ENCODE peak calls at places on chromosomes 5 and 9, in ten cellular contexts. One of them, this sample, is unnamed.

GRCh38 chr5:81549123-81549522 is 155.2 kb upstream of the ACOT12 start:
- DNase-seq in stimulated activated CD8-positive, alpha-beta memory T cell treated with anti-CD3 and anti-CD28 coated beads, Interleukin-7, amount 100 ng/mL, for 24 hours: no peak
- DNase-seq in activated gamma-delta T cell treated with Interleukin-2 at 50 U/mL for 16 hours: no peak
- DNase-seq in activated T-helper 9 cell treated with anti-CD3 and anti-CD28 coated beads, Interleukin-2, amount 50 U/mL, for 16 hours: no peak
- DNase-seq in T-cell: no peak
- DNase-seq in right lobe of liver: no peak
- DNase-seq in H4: no peak
- DNase-seq in activated CD4-positive, alpha-beta T cell treated with anti-CD3 and anti-CD28 coated beads, Interleukin-2, amount 10 ng/mL, durations not matched to agents 7 days and 5 days: no peak
- DNase-seq in EL: no peak
- DNase-seq in stimulated activated CD4-positive, alpha-beta T cell treated with anti-CD3 and anti-CD28 coated beads, Interleukin-4, amount 100 ng/mL, for 1 hour: no peak
- DNase-seq in this sample: no peak

GRCh38 chr9:86794356-86795046 is 152.8 kb downstream of the GAS1 start:
- DNase-seq in H4: no peak
- DNase-seq in stimulated activated CD8-positive, alpha-beta memory T cell treated with anti-CD3 and anti-CD28 coated beads, Interleukin-7, amount 100 ng/mL, for 24 hours: no peak
- DNase-seq in stimulated activated CD4-positive, alpha-beta T cell treated with anti-CD3 and anti-CD28 coated beads, Interleukin-4, amount 100 ng/mL, for 1 hour: no peak
- DNase-seq in activated gamma-delta T cell treated with Interleukin-2 at 50 U/mL for 16 hours: no peak
- DNase-seq in activated T-helper 9 cell treated with anti-CD3 and anti-CD28 coated beads, Interleukin-2, amount 50 U/mL, for 16 hours: no peak
- DNase-seq in T-cell: no peak
- DNase-seq in right lobe of liver: no peak
- DNase-seq in EL: peak
- DNase-seq in activated CD4-positive, alpha-beta T cell treated with anti-CD3 and anti-CD28 coated beads, Interleukin-2, amount 10 ng/mL, durations not matched to agents 7 days and 5 days: no peak
- DNase-seq in this sample: no peak

GRCh38 chr5:74310386-74310785 is 330.1 kb downstream of the ENC1 start:
- DNase-seq in activated gamma-delta T cell treated with Interleukin-2 at 50 U/mL for 16 hours: no peak
- DNase-seq in activated T-helper 9 cell treated with anti-CD3 and anti-CD28 coated beads, Interleukin-2, amount 50 U/mL, for 16 hours: no peak
- DNase-seq in right lobe of liver: no peak
- DNase-seq in T-cell: no peak
- DNase-seq in EL: peak
- DNase-seq in stimulated activated CD8-positive, alpha-beta memory T cell treated with anti-CD3 and anti-CD28 coated beads, Interleukin-7, amount 100 ng/mL, for 24 hours: no peak
- DNase-seq in H4: no peak
- DNase-seq in stimulated activated CD4-positive, alpha-beta T cell treated with anti-CD3 and anti-CD28 coated beads, Interleukin-4, amount 100 ng/mL, for 1 hour: no peak
- DNase-seq in activated CD4-positive, alpha-beta T cell treated with anti-CD3 and anti-CD28 coated beads, Interleukin-2, amount 10 ng/mL, durations not matched to agents 7 days and 5 days: no peak
- DNase-seq in this sample: no peak

GRCh38 chr9:89515416-89515815 is 17.5 kb upstream of the SEMA4D start:
- DNase-seq in stimulated activated CD4-positive, alpha-beta T cell treated with anti-CD3 and anti-CD28 coated beads, Interleukin-4, amount 100 ng/mL, for 1 hour: no peak
- DNase-seq in T-cell: no peak
- DNase-seq in right lobe of liver: no peak
- DNase-seq in H4: no peak
- DNase-seq in activated T-helper 9 cell treated with anti-CD3 and anti-CD28 coated beads, Interleukin-2, amount 50 U/mL, for 16 hours: no peak
- DNase-seq in activated CD4-positive, alpha-beta T cell treated with anti-CD3 and anti-CD28 coated beads, Interleukin-2, amount 10 ng/mL, durations not matched to agents 7 days and 5 days: no peak
- DNase-seq in stimulated activated CD8-positive, alpha-beta memory T cell treated with anti-CD3 and anti-CD28 coated beads, Interleukin-7, amount 100 ng/mL, for 24 hours: no peak
- DNase-seq in activated gamma-delta T cell treated with Interleukin-2 at 50 U/mL for 16 hours: no peak
- DNase-seq in EL: no peak
- DNase-seq in this sample: no peak

GRCh38 chr9:96219615-96220257 is 82.2 kb downstream of the HSD17B3 start:
- DNase-seq in activated CD4-positive, alpha-beta T cell treated with anti-CD3 and anti-CD28 coated beads, Interleukin-2, amount 10 ng/mL, durations not matched to agents 7 days and 5 days: peak
- DNase-seq in stimulated activated CD8-positive, alpha-beta memory T cell treated with anti-CD3 and anti-CD28 coated beads, Interleukin-7, amount 100 ng/mL, for 24 hours: peak
- DNase-seq in right lobe of liver: peak
- DNase-seq in activated T-helper 9 cell treated with anti-CD3 and anti-CD28 coated beads, Interleukin-2, amount 50 U/mL, for 16 hours: peak
- DNase-seq in stimulated activated CD4-positive, alpha-beta T cell treated with anti-CD3 and anti-CD28 coated beads, Interleukin-4, amount 100 ng/mL, for 1 hour: peak
- DNase-seq in EL: no peak
- DNase-seq in H4: no peak
- DNase-seq in activated gamma-delta T cell treated with Interleukin-2 at 50 U/mL for 16 hours: peak
- DNase-seq in T-cell: peak
- DNase-seq in this sample: peak

GRCh38 chr9:123453058-123453667 is 97.2 kb downstream of the CRB2 start:
- DNase-seq in activated gamma-delta T cell treated with Interleukin-2 at 50 U/mL for 16 hours: no peak
- DNase-seq in right lobe of liver: no peak
- DNase-seq in stimulated activated CD4-positive, alpha-beta T cell treated with anti-CD3 and anti-CD28 coated beads, Interleukin-4, amount 100 ng/mL, for 1 hour: no peak
- DNase-seq in stimulated activated CD8-positive, alpha-beta memory T cell treated with anti-CD3 and anti-CD28 coated beads, Interleukin-7, amount 100 ng/mL, for 24 hours: no peak
- DNase-seq in activated CD4-positive, alpha-beta T cell treated with anti-CD3 and anti-CD28 coated beads, Interleukin-2, amount 10 ng/mL, durations not matched to agents 7 days and 5 days: no peak
- DNase-seq in T-cell: no peak
- DNase-seq in EL: no peak
- DNase-seq in H4: no peak
- DNase-seq in activated T-helper 9 cell treated with anti-CD3 and anti-CD28 coated beads, Interleukin-2, amount 50 U/mL, for 16 hours: no peak
- DNase-seq in this sample: no peak

GRCh38 chr9:124450241-124450924 is at the start of gene ADGRD2:
- DNase-seq in stimulated activated CD4-positive, alpha-beta T cell treated with anti-CD3 and anti-CD28 coated beads, Interleukin-4, amount 100 ng/mL, for 1 hour: no peak
- DNase-seq in right lobe of liver: peak
- DNase-seq in stimulated activated CD8-positive, alpha-beta memory T cell treated with anti-CD3 and anti-CD28 coated beads, Interleukin-7, amount 100 ng/mL, for 24 hours: no peak
- DNase-seq in activated T-helper 9 cell treated with anti-CD3 and anti-CD28 coated beads, Interleukin-2, amount 50 U/mL, for 16 hours: no peak
- DNase-seq in EL: peak
- DNase-seq in T-cell: no peak
- DNase-seq in activated CD4-positive, alpha-beta T cell treated with anti-CD3 and anti-CD28 coated beads, Interleukin-2, amount 10 ng/mL, durations not matched to agents 7 days and 5 days: no peak
- DNase-seq in activated gamma-delta T cell treated with Interleukin-2 at 50 U/mL for 16 hours: no peak
- DNase-seq in H4: no peak
- DNase-seq in this sample: no peak

GRCh38 chr5:78077369-78078068 is 217.0 kb downstream of the AP3B1 start:
- DNase-seq in activated gamma-delta T cell treated with Interleukin-2 at 50 U/mL for 16 hours: no peak
- DNase-seq in activated CD4-positive, alpha-beta T cell treated with anti-CD3 and anti-CD28 coated beads, Interleukin-2, amount 10 ng/mL, durations not matched to agents 7 days and 5 days: no peak
- DNase-seq in right lobe of liver: no peak
- DNase-seq in H4: no peak
- DNase-seq in activated T-helper 9 cell treated with anti-CD3 and anti-CD28 coated beads, Interleukin-2, amount 50 U/mL, for 16 hours: no peak
- DNase-seq in T-cell: no peak
- DNase-seq in stimulated activated CD8-positive, alpha-beta memory T cell treated with anti-CD3 and anti-CD28 coated beads, Interleukin-7, amount 100 ng/mL, for 24 hours: no peak
- DNase-seq in stimulated activated CD4-positive, alpha-beta T cell treated with anti-CD3 and anti-CD28 coated beads, Interleukin-4, amount 100 ng/mL, for 1 hour: no peak
- DNase-seq in EL: no peak
- DNase-seq in this sample: no peak

GRCh38 chr5:80592105-80592504 is 22.0 kb upstream of the ANKRD34B start:
- DNase-seq in stimulated activated CD4-positive, alpha-beta T cell treated with anti-CD3 and anti-CD28 coated beads, Interleukin-4, amount 100 ng/mL, for 1 hour: no peak
- DNase-seq in right lobe of liver: no peak
- DNase-seq in activated T-helper 9 cell treated with anti-CD3 and anti-CD28 coated beads, Interleukin-2, amount 50 U/mL, for 16 hours: no peak
- DNase-seq in activated gamma-delta T cell treated with Interleukin-2 at 50 U/mL for 16 hours: no peak
- DNase-seq in EL: no peak
- DNase-seq in H4: no peak
- DNase-seq in activated CD4-positive, alpha-beta T cell treated with anti-CD3 and anti-CD28 coated beads, Interleukin-2, amount 10 ng/mL, durations not matched to agents 7 days and 5 days: no peak
- DNase-seq in stimulated activated CD8-positive, alpha-beta memory T cell treated with anti-CD3 and anti-CD28 coated beads, Interleukin-7, amount 100 ng/mL, for 24 hours: no peak
- DNase-seq in T-cell: no peak
- DNase-seq in this sample: no peak

GRCh38 chr5:27612161-27612560 is 573.8 kb upstream of the CDH9 start:
- DNase-seq in activated gamma-delta T cell treated with Interleukin-2 at 50 U/mL for 16 hours: no peak
- DNase-seq in activated T-helper 9 cell treated with anti-CD3 and anti-CD28 coated beads, Interleukin-2, amount 50 U/mL, for 16 hours: no peak
- DNase-seq in T-cell: no peak
- DNase-seq in stimulated activated CD4-positive, alpha-beta T cell treated with anti-CD3 and anti-CD28 coated beads, Interleukin-4, amount 100 ng/mL, for 1 hour: no peak
- DNase-seq in EL: no peak
- DNase-seq in stimulated activated CD8-positive, alpha-beta memory T cell treated with anti-CD3 and anti-CD28 coated beads, Interleukin-7, amount 100 ng/mL, for 24 hours: no peak
- DNase-seq in H4: no peak
- DNase-seq in activated CD4-positive, alpha-beta T cell treated with anti-CD3 and anti-CD28 coated beads, Interleukin-2, amount 10 ng/mL, durations not matched to agents 7 days and 5 days: no peak
- DNase-seq in right lobe of liver: no peak
- DNase-seq in this sample: no peak

GRCh38 chr5:51433052-51433710 is 49.9 kb downstream of the ISL1 start:
- DNase-seq in stimulated activated CD8-positive, alpha-beta memory T cell treated with anti-CD3 and anti-CD28 coated beads, Interleukin-7, amount 100 ng/mL, for 24 hours: no peak
- DNase-seq in right lobe of liver: no peak
- DNase-seq in activated CD4-positive, alpha-beta T cell treated with anti-CD3 and anti-CD28 coated beads, Interleukin-2, amount 10 ng/mL, durations not matched to agents 7 days and 5 days: no peak
- DNase-seq in T-cell: no peak
- DNase-seq in activated gamma-delta T cell treated with Interleukin-2 at 50 U/mL for 16 hours: no peak
- DNase-seq in EL: no peak
- DNase-seq in stimulated activated CD4-positive, alpha-beta T cell treated with anti-CD3 and anti-CD28 coated beads, Interleukin-4, amount 100 ng/mL, for 1 hour: no peak
- DNase-seq in H4: no peak
- DNase-seq in activated T-helper 9 cell treated with anti-CD3 and anti-CD28 coated beads, Interleukin-2, amount 50 U/mL, for 16 hours: no peak
- DNase-seq in this sample: no peak

GRCh38 chr5:147689436-147689835 is 93.1 kb downstream of the JAKMIP2 start:
- DNase-seq in H4: no peak
- DNase-seq in stimulated activated CD4-positive, alpha-beta T cell treated with anti-CD3 and anti-CD28 coated beads, Interleukin-4, amount 100 ng/mL, for 1 hour: no peak
- DNase-seq in T-cell: no peak
- DNase-seq in EL: no peak
- DNase-seq in activated T-helper 9 cell treated with anti-CD3 and anti-CD28 coated beads, Interleukin-2, amount 50 U/mL, for 16 hours: no peak
- DNase-seq in activated CD4-positive, alpha-beta T cell treated with anti-CD3 and anti-CD28 coated beads, Interleukin-2, amount 10 ng/mL, durations not matched to agents 7 days and 5 days: no peak
- DNase-seq in activated gamma-delta T cell treated with Interleukin-2 at 50 U/mL for 16 hours: no peak
- DNase-seq in right lobe of liver: no peak
- DNase-seq in stimulated activated CD8-positive, alpha-beta memory T cell treated with anti-CD3 and anti-CD28 coated beads, Interleukin-7, amount 100 ng/mL, for 24 hours: no peak
- DNase-seq in this sample: no peak

GRCh38 chr5:179302499-179303185 is 42.6 kb downstream of the ADAMTS2 start:
- DNase-seq in right lobe of liver: peak
- DNase-seq in activated CD4-positive, alpha-beta T cell treated with anti-CD3 and anti-CD28 coated beads, Interleukin-2, amount 10 ng/mL, durations not matched to agents 7 days and 5 days: no peak
- DNase-seq in EL: no peak
- DNase-seq in stimulated activated CD4-positive, alpha-beta T cell treated with anti-CD3 and anti-CD28 coated beads, Interleukin-4, amount 100 ng/mL, for 1 hour: no peak
- DNase-seq in stimulated activated CD8-positive, alpha-beta memory T cell treated with anti-CD3 and anti-CD28 coated beads, Interleukin-7, amount 100 ng/mL, for 24 hours: no peak
- DNase-seq in H4: no peak
- DNase-seq in activated gamma-delta T cell treated with Interleukin-2 at 50 U/mL for 16 hours: no peak
- DNase-seq in activated T-helper 9 cell treated with anti-CD3 and anti-CD28 coated beads, Interleukin-2, amount 50 U/mL, for 16 hours: no peak
- DNase-seq in T-cell: no peak
- DNase-seq in this sample: no peak

GRCh38 chr5:55223219-55223987 is 3.7 kb downstream of the MCIDAS start:
- DNase-seq in stimulated activated CD4-positive, alpha-beta T cell treated with anti-CD3 and anti-CD28 coated beads, Interleukin-4, amount 100 ng/mL, for 1 hour: peak
- DNase-seq in stimulated activated CD8-positive, alpha-beta memory T cell treated with anti-CD3 and anti-CD28 coated beads, Interleukin-7, amount 100 ng/mL, for 24 hours: no peak
- DNase-seq in H4: no peak
- DNase-seq in activated gamma-delta T cell treated with Interleukin-2 at 50 U/mL for 16 hours: no peak
- DNase-seq in right lobe of liver: no peak
- DNase-seq in activated T-helper 9 cell treated with anti-CD3 and anti-CD28 coated beads, Interleukin-2, amount 50 U/mL, for 16 hours: no peak
- DNase-seq in EL: no peak
- DNase-seq in T-cell: no peak
- DNase-seq in activated CD4-positive, alpha-beta T cell treated with anti-CD3 and anti-CD28 coated beads, Interleukin-2, amount 10 ng/mL, durations not matched to agents 7 days and 5 days: no peak
- DNase-seq in this sample: no peak

GRCh38 chr9:108151161-108151586 is 661.6 kb upstream of the KLF4 start:
- DNase-seq in T-cell: no peak
- DNase-seq in activated CD4-positive, alpha-beta T cell treated with anti-CD3 and anti-CD28 coated beads, Interleukin-2, amount 10 ng/mL, durations not matched to agents 7 days and 5 days: no peak
- DNase-seq in activated gamma-delta T cell treated with Interleukin-2 at 50 U/mL for 16 hours: no peak
- DNase-seq in right lobe of liver: no peak
- DNase-seq in H4: peak
- DNase-seq in stimulated activated CD8-positive, alpha-beta memory T cell treated with anti-CD3 and anti-CD28 coated beads, Interleukin-7, amount 100 ng/mL, for 24 hours: no peak
- DNase-seq in activated T-helper 9 cell treated with anti-CD3 and anti-CD28 coated beads, Interleukin-2, amount 50 U/mL, for 16 hours: no peak
- DNase-seq in stimulated activated CD4-positive, alpha-beta T cell treated with anti-CD3 and anti-CD28 coated beads, Interleukin-4, amount 100 ng/mL, for 1 hour: no peak
- DNase-seq in EL: peak
- DNase-seq in this sample: no peak

GRCh38 chr5:7592910-7593309 is 197.0 kb downstream of the ADCY2 start:
- DNase-seq in EL: no peak
- DNase-seq in T-cell: no peak
- DNase-seq in activated T-helper 9 cell treated with anti-CD3 and anti-CD28 coated beads, Interleukin-2, amount 50 U/mL, for 16 hours: no peak
- DNase-seq in stimulated activated CD8-positive, alpha-beta memory T cell treated with anti-CD3 and anti-CD28 coated beads, Interleukin-7, amount 100 ng/mL, for 24 hours: no peak
- DNase-seq in right lobe of liver: no peak
- DNase-seq in H4: peak
- DNase-seq in activated gamma-delta T cell treated with Interleukin-2 at 50 U/mL for 16 hours: no peak
- DNase-seq in stimulated activated CD4-positive, alpha-beta T cell treated with anti-CD3 and anti-CD28 coated beads, Interleukin-4, amount 100 ng/mL, for 1 hour: no peak
- DNase-seq in activated CD4-positive, alpha-beta T cell treated with anti-CD3 and anti-CD28 coated beads, Interleukin-2, amount 10 ng/mL, durations not matched to agents 7 days and 5 days: no peak
- DNase-seq in this sample: no peak

GRCh38 chr5:997001-997474 is 11.6 kb upstream of the NKD2 start:
- DNase-seq in activated gamma-delta T cell treated with Interleukin-2 at 50 U/mL for 16 hours: no peak
- DNase-seq in H4: peak
- DNase-seq in stimulated activated CD8-positive, alpha-beta memory T cell treated with anti-CD3 and anti-CD28 coated beads, Interleukin-7, amount 100 ng/mL, for 24 hours: no peak
- DNase-seq in right lobe of liver: no peak
- DNase-seq in stimulated activated CD4-positive, alpha-beta T cell treated with anti-CD3 and anti-CD28 coated beads, Interleukin-4, amount 100 ng/mL, for 1 hour: no peak
- DNase-seq in activated CD4-positive, alpha-beta T cell treated with anti-CD3 and anti-CD28 coated beads, Interleukin-2, amount 10 ng/mL, durations not matched to agents 7 days and 5 days: peak
- DNase-seq in EL: peak
- DNase-seq in T-cell: no peak
- DNase-seq in activated T-helper 9 cell treated with anti-CD3 and anti-CD28 coated beads, Interleukin-2, amount 50 U/mL, for 16 hours: no peak
- DNase-seq in this sample: peak

GRCh38 chr9:138117836-138118235 is 240.3 kb downstream of the CACNA1B start:
- DNase-seq in T-cell: no peak
- DNase-seq in activated gamma-delta T cell treated with Interleukin-2 at 50 U/mL for 16 hours: no peak
- DNase-seq in EL: no peak
- DNase-seq in activated CD4-positive, alpha-beta T cell treated with anti-CD3 and anti-CD28 coated beads, Interleukin-2, amount 10 ng/mL, durations not matched to agents 7 days and 5 days: no peak
- DNase-seq in H4: no peak
- DNase-seq in stimulated activated CD8-positive, alpha-beta memory T cell treated with anti-CD3 and anti-CD28 coated beads, Interleukin-7, amount 100 ng/mL, for 24 hours: no peak
- DNase-seq in right lobe of liver: no peak
- DNase-seq in activated T-helper 9 cell treated with anti-CD3 and anti-CD28 coated beads, Interleukin-2, amount 50 U/mL, for 16 hours: no peak
- DNase-seq in stimulated activated CD4-positive, alpha-beta T cell treated with anti-CD3 and anti-CD28 coated beads, Interleukin-4, amount 100 ng/mL, for 1 hour: no peak
- DNase-seq in this sample: no peak

GRCh38 chr5:137461636-137462596 is 37.2 kb downstream of the SPOCK1 start:
- DNase-seq in stimulated activated CD8-positive, alpha-beta memory T cell treated with anti-CD3 and anti-CD28 coated beads, Interleukin-7, amount 100 ng/mL, for 24 hours: no peak
- DNase-seq in EL: no peak
- DNase-seq in right lobe of liver: no peak
- DNase-seq in activated CD4-positive, alpha-beta T cell treated with anti-CD3 and anti-CD28 coated beads, Interleukin-2, amount 10 ng/mL, durations not matched to agents 7 days and 5 days: no peak
- DNase-seq in activated gamma-delta T cell treated with Interleukin-2 at 50 U/mL for 16 hours: no peak
- DNase-seq in stimulated activated CD4-positive, alpha-beta T cell treated with anti-CD3 and anti-CD28 coated beads, Interleukin-4, amount 100 ng/mL, for 1 hour: no peak
- DNase-seq in T-cell: no peak
- DNase-seq in H4: no peak
- DNase-seq in activated T-helper 9 cell treated with anti-CD3 and anti-CD28 coated beads, Interleukin-2, amount 50 U/mL, for 16 hours: no peak
- DNase-seq in this sample: no peak

GRCh38 chr5:176577312-176578176 is 28.4 kb downstream of the CDHR2 start:
- DNase-seq in H4: no peak
- DNase-seq in stimulated activated CD8-positive, alpha-beta memory T cell treated with anti-CD3 and anti-CD28 coated beads, Interleukin-7, amount 100 ng/mL, for 24 hours: no peak
- DNase-seq in activated T-helper 9 cell treated with anti-CD3 and anti-CD28 coated beads, Interleukin-2, amount 50 U/mL, for 16 hours: no peak
- DNase-seq in right lobe of liver: no peak
- DNase-seq in T-cell: no peak
- DNase-seq in activated gamma-delta T cell treated with Interleukin-2 at 50 U/mL for 16 hours: no peak
- DNase-seq in EL: no peak
- DNase-seq in stimulated activated CD4-positive, alpha-beta T cell treated with anti-CD3 and anti-CD28 coated beads, Interleukin-4, amount 100 ng/mL, for 1 hour: no peak
- DNase-seq in activated CD4-positive, alpha-beta T cell treated with anti-CD3 and anti-CD28 coated beads, Interleukin-2, amount 10 ng/mL, durations not matched to agents 7 days and 5 days: no peak
- DNase-seq in this sample: no peak

GRCh38 chr5:71834575-71834974 is 115.5 kb downstream of the CARTPT start:
- DNase-seq in stimulated activated CD4-positive, alpha-beta T cell treated with anti-CD3 and anti-CD28 coated beads, Interleukin-4, amount 100 ng/mL, for 1 hour: no peak
- DNase-seq in stimulated activated CD8-positive, alpha-beta memory T cell treated with anti-CD3 and anti-CD28 coated beads, Interleukin-7, amount 100 ng/mL, for 24 hours: no peak
- DNase-seq in EL: no peak
- DNase-seq in activated CD4-positive, alpha-beta T cell treated with anti-CD3 and anti-CD28 coated beads, Interleukin-2, amount 10 ng/mL, durations not matched to agents 7 days and 5 days: no peak
- DNase-seq in H4: no peak
- DNase-seq in activated T-helper 9 cell treated with anti-CD3 and anti-CD28 coated beads, Interleukin-2, amount 50 U/mL, for 16 hours: no peak
- DNase-seq in activated gamma-delta T cell treated with Interleukin-2 at 50 U/mL for 16 hours: no peak
- DNase-seq in right lobe of liver: no peak
- DNase-seq in T-cell: no peak
- DNase-seq in this sample: no peak

GRCh38 chr9:79021084-79021483 is 550.7 kb upstream of the TLE4 start:
- DNase-seq in activated gamma-delta T cell treated with Interleukin-2 at 50 U/mL for 16 hours: no peak
- DNase-seq in EL: no peak
- DNase-seq in H4: no peak
- DNase-seq in right lobe of liver: no peak
- DNase-seq in activated T-helper 9 cell treated with anti-CD3 and anti-CD28 coated beads, Interleukin-2, amount 50 U/mL, for 16 hours: no peak
- DNase-seq in stimulated activated CD8-positive, alpha-beta memory T cell treated with anti-CD3 and anti-CD28 coated beads, Interleukin-7, amount 100 ng/mL, for 24 hours: no peak
- DNase-seq in activated CD4-positive, alpha-beta T cell treated with anti-CD3 and anti-CD28 coated beads, Interleukin-2, amount 10 ng/mL, durations not matched to agents 7 days and 5 days: no peak
- DNase-seq in T-cell: no peak
- DNase-seq in stimulated activated CD4-positive, alpha-beta T cell treated with anti-CD3 and anti-CD28 coated beads, Interleukin-4, amount 100 ng/mL, for 1 hour: no peak
- DNase-seq in this sample: no peak

This sample was measured in activated CD4-positive, alpha-beta memory T cell treated with anti-CD3 and anti-CD28 coated beads, Interleukin-2, amount 10 ng/mL, durations not matched to agents 7 days and 5 days.